ENCODE peak calls at places on chromosomes 16 and 17, in six cellular contexts. T is SW 1271; W is GM04504; Z is Caki2; I is AG09319; E is activated CD4-positive, alpha-beta T cell treated with anti-CD3 and anti-CD28 coated beads, Interleukin-2, amount 50 U/mL, for 4 hours. U is an unnamed sample.

GRCh38 chr17:43958953-43959352 is 5.2 kb upstream of the PYY start:
- DNase-seq in T (no peak), W (no peak), Z (peak), I (no peak), E (no peak), U (no peak)

GRCh38 chr16:67935096-67935401 is 1.6 kb downstream of the PSMB10 start:
- DNase-seq in T (no peak), W (no peak), Z (no peak), I (no peak), E (no peak), U (no peak)

GRCh38 chr16:15866451-15866850 is 9.6 kb upstream of the MYH11 start:
- DNase-seq in T (no peak), W (no peak), Z (no peak), I (no peak), E (no peak), U (no peak)

GRCh38 chr17:57311281-57312216 is 55.2 kb downstream of the MSI2 start:
- DNase-seq in T (no peak), W (no peak), Z (no peak), I (no peak), E (no peak), U (no peak)

GRCh38 chr16:76784530-76784929 is 406.5 kb upstream of the MON1B start:
- DNase-seq in T (no peak), W (no peak), Z (no peak), I (no peak), E (no peak), U (no peak)

GRCh38 chr16:28307936-28308335 is 15.6 kb downstream of the SBK1 start:
- DNase-seq in T (no peak), W (no peak), Z (no peak), I (no peak), E (no peak), U (no peak)

GRCh38 chr16:10385725-10386516 is at the start of gene ATF7IP2:
- DNase-seq in T (peak), W (peak), Z (peak), I (peak), E (peak), U (peak)

GRCh38 chr16:53502331-53503269 is at the start of gene AKTIP:
- DNase-seq in T (peak), W (no peak), Z (peak), I (no peak), E (no peak), U (no peak)

GRCh38 chr17:60091109-60091508 is 12.4 kb upstream of the HEATR6 start:
- DNase-seq in T (no peak), W (no peak), Z (no peak), I (no peak), E (no peak), U (no peak)

GRCh38 chr17:13477180-13477611 is 124.5 kb downstream of the HS3ST3A1 start:
- DNase-seq in T (no peak), W (peak), Z (no peak), I (no peak), E (no peak), U (no peak)

GRCh38 chr17:7846765-7847661 is 7.9 kb upstream of the TMEM88 start:
- DNase-seq in T (no peak), W (no peak), Z (no peak), I (no peak), E (peak), U (no peak)

GRCh38 chr17:45688820-45689219 is 95.3 kb upstream of the CRHR1 start:
- DNase-seq in T (no peak), W (no peak), Z (no peak), I (no peak), E (no peak), U (no peak)

GRCh38 chr16:66264311-66265105 is 102.0 kb upstream of the CDH5 start:
- DNase-seq in T (no peak), W (no peak), Z (no peak), I (no peak), E (no peak), U (no peak)

GRCh38 chr16:66342294-66342900 is 24.1 kb upstream of the CDH5 start:
- DNase-seq in T (peak), W (no peak), Z (no peak), I (no peak), E (no peak), U (no peak)

GRCh38 chr17:9725575-9725974 is 65.8 kb downstream of the DHRS7C start:
- DNase-seq in T (no peak), W (no peak), Z (no peak), I (no peak), E (no peak), U (no peak)

GRCh38 chr16:14464796-14465195 is 165.3 kb downstream of the PARN start:
- DNase-seq in T (no peak), W (no peak), Z (no peak), I (no peak), E (no peak), U (no peak)

GRCh38 chr16:85490971-85491771 is 122.0 kb upstream of the GSE1 start:
- DNase-seq in T (no peak), W (no peak), Z (no peak), I (no peak), E (peak), U (no peak)